ENCODE peak calls at places on chromosomes 1 and 21, in seven cellular contexts. D, Q, L, G, F, K and B are unnamed samples.
A peak's percentile ranks its signal among the peaks of the same experiment; 100 is the strongest.

GRCh38 chr1:157781048-157781447 is 4.1 kb upstream of the FCRL2 start:
- DNase-seq in D (no peak), Q (no peak), L (no peak), G (no peak), F (no peak), K (no peak), B (no peak)

GRCh38 chr21:38903578-38904193 is 98.0 kb downstream of the ETS2 start:
- DNase-seq in D (no peak), Q (no peak), L (no peak), G (no peak), F (no peak), K (no peak), B (no peak)

GRCh38 chr1:51756290-51756689 is 122.2 kb downstream of the NRDC start:
- DNase-seq in D (no peak), Q (no peak), L (no peak), G (no peak), F (no peak), K (no peak), B (no peak)

GRCh38 chr1:29133861-29134694 is 10.4 kb upstream of the TMEM200B start:
- DNase-seq in D (no peak), Q (no peak), L (no peak), G (no peak), F (no peak), K (no peak), B (no peak)

GRCh38 chr21:33367309-33367973 is 35.8 kb upstream of the IFNGR2 start:
- DNase-seq in D (no peak), Q (no peak), L (no peak), G (no peak), F (no peak), K (no peak), B (no peak)

GRCh38 chr1:197126698-197127097 is 19.8 kb downstream of the ASPM start:
- DNase-seq in D (no peak), Q (no peak), L (no peak), G (peak; percentile 15), F (no peak), K (no peak), B (no peak)

GRCh38 chr21:45756669-45757068 is 113.1 kb downstream of the PCBP3 start:
- DNase-seq in D (no peak), Q (no peak), L (no peak), G (no peak), F (no peak), K (no peak), B (no peak)

GRCh38 chr1:204102719-204103118 is 29.8 kb downstream of the SOX13 start:
- DNase-seq in D (no peak), Q (no peak), L (peak; percentile 25), G (peak; percentile 30), F (no peak), K (peak; percentile 66), B (no peak)

GRCh38 chr1:229279242-229279641 is 8.3 kb downstream of the RAB4A start:
- DNase-seq in D (no peak), Q (no peak), L (no peak), G (no peak), F (no peak), K (no peak), B (no peak)

GRCh38 chr1:158121604-158122254 is 59.0 kb upstream of the CD1D start:
- DNase-seq in D (no peak), Q (no peak), L (peak; percentile 52), G (peak; percentile 49), F (peak; percentile 67), K (peak; percentile 72), B (no peak)

GRCh38 chr21:29256125-29256895 is 42.4 kb upstream of the BACH1 start:
- DNase-seq in D (no peak), Q (no peak), L (no peak), G (peak; percentile 52), F (no peak), K (no peak), B (no peak)

GRCh38 chr1:230303069-230303468 is 123.1 kb downstream of the PGBD5 start:
- DNase-seq in D (no peak), Q (no peak), L (no peak), G (no peak), F (peak; percentile 14), K (no peak), B (no peak)

GRCh38 chr1:209375097-209375496 is 208.4 kb upstream of the CAMK1G start:
- DNase-seq in D (no peak), Q (no peak), L (no peak), G (no peak), F (no peak), K (no peak), B (no peak)

GRCh38 chr1:59046730-59047157 is 250.2 kb upstream of the FGGY start:
- DNase-seq in D (peak; percentile 16), Q (no peak), L (peak; percentile 60), G (peak; percentile 28), F (peak; percentile 63), K (peak; percentile 21), B (no peak)

GRCh38 chr1:31413405-31414005 is 492 bp downstream of the SERINC2 start:
- DNase-seq in D (no peak), Q (no peak), L (peak; percentile 40), G (peak; percentile 44), F (peak; percentile 23), K (peak; percentile 66), B (no peak)

GRCh38 chr1:159828176-159828575 is 1.5 kb downstream of the SLAMF8 start:
- DNase-seq in D (no peak), Q (no peak), L (no peak), G (no peak), F (no peak), K (no peak), B (no peak)

GRCh38 chr1:95366498-95366897 is 132.5 kb downstream of the RWDD3 start:
- DNase-seq in D (no peak), Q (no peak), L (no peak), G (no peak), F (no peak), K (no peak), B (no peak)

GRCh38 chr1:19009882-19010321 is 53.4 kb upstream of the IFFO2 start:
- DNase-seq in D (no peak), Q (peak; percentile 55), L (no peak), G (peak; percentile 37), F (peak; percentile 57), K (peak; percentile 97), B (peak; percentile 26)

GRCh38 chr1:70048336-70048735 is 157.0 kb downstream of the LRRC40 start:
- DNase-seq in D (no peak), Q (no peak), L (no peak), G (no peak), F (peak; percentile 46), K (peak; percentile 64), B (no peak)

GRCh38 chr1:160657477-160657820 is 10.6 kb upstream of the SLAMF1 start:
- DNase-seq in D (no peak), Q (no peak), L (no peak), G (no peak), F (peak; percentile 49), K (no peak), B (no peak)

GRCh38 chr21:42760977-42761751 is 107.7 kb downstream of the PDE9A start:
- DNase-seq in D (no peak), Q (no peak), L (no peak), G (no peak), F (no peak), K (no peak), B (no peak)